ENCODE peak calls at places on chromosomes 3 and 15, in eight cellular contexts. One of them, this sample, is unnamed.

GRCh38 chr15:50765202-50765967 is at the start of gene SPPL2A:
- DNase-seq in activated naive CD4-positive, alpha-beta T cell: peak; percentile 53
- DNase-seq in NCI-H1092 treated with DMSO at 0.1 percent for 48 hours: peak; percentile 74
- DNase-seq in stimulated activated CD4-positive, alpha-beta T cell treated with anti-CD3 and anti-CD28 coated beads, TNF-alpha, amount 100 ng/mL, for 4 hours: peak; percentile 76
- DNase-seq in NCI-H1436 treated with DMSO at 0.1 percent for 48 hours: peak; percentile 11
- DNase-seq in GM12865: peak; percentile 87
- DNase-seq in NAMALWA: peak; percentile 80
- DNase-seq in NCI-H2171 treated with DMSO at 0.1 percent for 48 hours: peak; percentile 88
- DNase-seq in this sample: peak; percentile 44

GRCh38 chr15:51536965-51537574 is 85.5 kb downstream of the DMXL2 start:
- DNase-seq in NCI-H1092 treated with DMSO at 0.1 percent for 48 hours: no peak
- DNase-seq in NAMALWA: peak; percentile 40
- DNase-seq in NCI-H2171 treated with DMSO at 0.1 percent for 48 hours: no peak
- DNase-seq in GM12865: peak; percentile 28
- DNase-seq in activated naive CD4-positive, alpha-beta T cell: no peak
- DNase-seq in NCI-H1436 treated with DMSO at 0.1 percent for 48 hours: no peak
- DNase-seq in stimulated activated CD4-positive, alpha-beta T cell treated with anti-CD3 and anti-CD28 coated beads, TNF-alpha, amount 100 ng/mL, for 4 hours: no peak
- DNase-seq in this sample: no peak

GRCh38 chr3:149314807-149315578 is 18.4 kb downstream of the TM4SF18 start:
- DNase-seq in NCI-H1092 treated with DMSO at 0.1 percent for 48 hours: no peak
- DNase-seq in NCI-H2171 treated with DMSO at 0.1 percent for 48 hours: no peak
- DNase-seq in NAMALWA: no peak
- DNase-seq in NCI-H1436 treated with DMSO at 0.1 percent for 48 hours: no peak
- DNase-seq in activated naive CD4-positive, alpha-beta T cell: no peak
- DNase-seq in stimulated activated CD4-positive, alpha-beta T cell treated with anti-CD3 and anti-CD28 coated beads, TNF-alpha, amount 100 ng/mL, for 4 hours: no peak
- DNase-seq in GM12865: no peak
- DNase-seq in this sample: no peak

GRCh38 chr3:103271575-103271974 is 836.8 kb downstream of the ZPLD1 start:
- DNase-seq in NCI-H2171 treated with DMSO at 0.1 percent for 48 hours: no peak
- DNase-seq in GM12865: no peak
- DNase-seq in NCI-H1092 treated with DMSO at 0.1 percent for 48 hours: no peak
- DNase-seq in NCI-H1436 treated with DMSO at 0.1 percent for 48 hours: no peak
- DNase-seq in stimulated activated CD4-positive, alpha-beta T cell treated with anti-CD3 and anti-CD28 coated beads, TNF-alpha, amount 100 ng/mL, for 4 hours: no peak
- DNase-seq in activated naive CD4-positive, alpha-beta T cell: no peak
- DNase-seq in NAMALWA: no peak
- DNase-seq in this sample: no peak

GRCh38 chr3:100032262-100032661 is 82.0 kb downstream of the FILIP1L start:
- DNase-seq in NCI-H1436 treated with DMSO at 0.1 percent for 48 hours: no peak
- DNase-seq in activated naive CD4-positive, alpha-beta T cell: no peak
- DNase-seq in NCI-H2171 treated with DMSO at 0.1 percent for 48 hours: peak; percentile 88
- DNase-seq in NCI-H1092 treated with DMSO at 0.1 percent for 48 hours: no peak
- DNase-seq in stimulated activated CD4-positive, alpha-beta T cell treated with anti-CD3 and anti-CD28 coated beads, TNF-alpha, amount 100 ng/mL, for 4 hours: no peak
- DNase-seq in GM12865: peak; percentile 11
- DNase-seq in NAMALWA: no peak
- DNase-seq in this sample: peak; percentile 86

GRCh38 chr15:86162172-86162591 is 82.5 kb downstream of the AGBL1 start:
- DNase-seq in NCI-H1092 treated with DMSO at 0.1 percent for 48 hours: no peak
- DNase-seq in stimulated activated CD4-positive, alpha-beta T cell treated with anti-CD3 and anti-CD28 coated beads, TNF-alpha, amount 100 ng/mL, for 4 hours: no peak
- DNase-seq in NCI-H1436 treated with DMSO at 0.1 percent for 48 hours: no peak
- DNase-seq in NAMALWA: no peak
- DNase-seq in NCI-H2171 treated with DMSO at 0.1 percent for 48 hours: no peak
- DNase-seq in GM12865: no peak
- DNase-seq in activated naive CD4-positive, alpha-beta T cell: no peak
- DNase-seq in this sample: peak; percentile 5

GRCh38 chr3:107001635-107002034 is 375.6 kb upstream of the CCDC54 start:
- DNase-seq in NCI-H2171 treated with DMSO at 0.1 percent for 48 hours: no peak
- DNase-seq in stimulated activated CD4-positive, alpha-beta T cell treated with anti-CD3 and anti-CD28 coated beads, TNF-alpha, amount 100 ng/mL, for 4 hours: no peak
- DNase-seq in activated naive CD4-positive, alpha-beta T cell: no peak
- DNase-seq in NCI-H1436 treated with DMSO at 0.1 percent for 48 hours: no peak
- DNase-seq in NAMALWA: no peak
- DNase-seq in GM12865: no peak
- DNase-seq in NCI-H1092 treated with DMSO at 0.1 percent for 48 hours: no peak
- DNase-seq in this sample: no peak

GRCh38 chr3:47542614-47543173 is 29.2 kb upstream of the ELP6 start:
- DNase-seq in NCI-H1092 treated with DMSO at 0.1 percent for 48 hours: no peak
- DNase-seq in GM12865: no peak
- DNase-seq in activated naive CD4-positive, alpha-beta T cell: no peak
- DNase-seq in stimulated activated CD4-positive, alpha-beta T cell treated with anti-CD3 and anti-CD28 coated beads, TNF-alpha, amount 100 ng/mL, for 4 hours: no peak
- DNase-seq in NCI-H1436 treated with DMSO at 0.1 percent for 48 hours: no peak
- DNase-seq in NCI-H2171 treated with DMSO at 0.1 percent for 48 hours: no peak
- DNase-seq in NAMALWA: no peak
- DNase-seq in this sample: no peak

GRCh38 chr3:63855333-63855940 is 8.2 kb downstream of the THOC7 start:
- DNase-seq in NCI-H1436 treated with DMSO at 0.1 percent for 48 hours: no peak
- DNase-seq in activated naive CD4-positive, alpha-beta T cell: no peak
- DNase-seq in NCI-H2171 treated with DMSO at 0.1 percent for 48 hours: no peak
- DNase-seq in NAMALWA: no peak
- DNase-seq in GM12865: no peak
- DNase-seq in stimulated activated CD4-positive, alpha-beta T cell treated with anti-CD3 and anti-CD28 coated beads, TNF-alpha, amount 100 ng/mL, for 4 hours: no peak
- DNase-seq in NCI-H1092 treated with DMSO at 0.1 percent for 48 hours: no peak
- DNase-seq in this sample: no peak

GRCh38 chr15:66498501-66499386 is 1.2 kb upstream of the SNAPC5 start:
- DNase-seq in NCI-H1092 treated with DMSO at 0.1 percent for 48 hours: no peak
- DNase-seq in NAMALWA: peak; percentile 75
- DNase-seq in NCI-H1436 treated with DMSO at 0.1 percent for 48 hours: no peak
- DNase-seq in stimulated activated CD4-positive, alpha-beta T cell treated with anti-CD3 and anti-CD28 coated beads, TNF-alpha, amount 100 ng/mL, for 4 hours: no peak
- DNase-seq in activated naive CD4-positive, alpha-beta T cell: no peak
- DNase-seq in GM12865: peak; percentile 47
- DNase-seq in NCI-H2171 treated with DMSO at 0.1 percent for 48 hours: peak; percentile 36
- DNase-seq in this sample: peak; percentile 24

GRCh38 chr3:148742127-148742526 is 44.4 kb downstream of the AGTR1 start:
- DNase-seq in NCI-H1436 treated with DMSO at 0.1 percent for 48 hours: no peak
- DNase-seq in stimulated activated CD4-positive, alpha-beta T cell treated with anti-CD3 and anti-CD28 coated beads, TNF-alpha, amount 100 ng/mL, for 4 hours: no peak
- DNase-seq in activated naive CD4-positive, alpha-beta T cell: no peak
- DNase-seq in NAMALWA: no peak
- DNase-seq in NCI-H1092 treated with DMSO at 0.1 percent for 48 hours: no peak
- DNase-seq in NCI-H2171 treated with DMSO at 0.1 percent for 48 hours: no peak
- DNase-seq in GM12865: no peak
- DNase-seq in this sample: no peak

GRCh38 chr3:139660269-139660668 is 17.5 kb downstream of the NMNAT3 start:
- DNase-seq in NCI-H2171 treated with DMSO at 0.1 percent for 48 hours: no peak
- DNase-seq in activated naive CD4-positive, alpha-beta T cell: no peak
- DNase-seq in NCI-H1436 treated with DMSO at 0.1 percent for 48 hours: no peak
- DNase-seq in GM12865: no peak
- DNase-seq in stimulated activated CD4-positive, alpha-beta T cell treated with anti-CD3 and anti-CD28 coated beads, TNF-alpha, amount 100 ng/mL, for 4 hours: no peak
- DNase-seq in NAMALWA: no peak
- DNase-seq in NCI-H1092 treated with DMSO at 0.1 percent for 48 hours: no peak
- DNase-seq in this sample: no peak

GRCh38 chr3:160076519-160076918 is 87.9 kb downstream of the IL12A start:
- DNase-seq in NCI-H2171 treated with DMSO at 0.1 percent for 48 hours: no peak
- DNase-seq in GM12865: no peak
- DNase-seq in NCI-H1092 treated with DMSO at 0.1 percent for 48 hours: no peak
- DNase-seq in NCI-H1436 treated with DMSO at 0.1 percent for 48 hours: no peak
- DNase-seq in stimulated activated CD4-positive, alpha-beta T cell treated with anti-CD3 and anti-CD28 coated beads, TNF-alpha, amount 100 ng/mL, for 4 hours: no peak
- DNase-seq in NAMALWA: no peak
- DNase-seq in activated naive CD4-positive, alpha-beta T cell: no peak
- DNase-seq in this sample: no peak

GRCh38 chr3:4826237-4827100 is 152.8 kb upstream of the BHLHE40 start:
- DNase-seq in NCI-H1092 treated with DMSO at 0.1 percent for 48 hours: peak; percentile 46
- DNase-seq in GM12865: no peak
- DNase-seq in NAMALWA: no peak
- DNase-seq in NCI-H1436 treated with DMSO at 0.1 percent for 48 hours: no peak
- DNase-seq in NCI-H2171 treated with DMSO at 0.1 percent for 48 hours: no peak
- DNase-seq in activated naive CD4-positive, alpha-beta T cell: no peak
- DNase-seq in stimulated activated CD4-positive, alpha-beta T cell treated with anti-CD3 and anti-CD28 coated beads, TNF-alpha, amount 100 ng/mL, for 4 hours: no peak
- DNase-seq in this sample: no peak

GRCh38 chr3:171606151-171606751 is 146.0 kb upstream of the TNIK start:
- DNase-seq in stimulated activated CD4-positive, alpha-beta T cell treated with anti-CD3 and anti-CD28 coated beads, TNF-alpha, amount 100 ng/mL, for 4 hours: no peak
- DNase-seq in NCI-H1436 treated with DMSO at 0.1 percent for 48 hours: no peak
- DNase-seq in activated naive CD4-positive, alpha-beta T cell: no peak
- DNase-seq in GM12865: no peak
- DNase-seq in NCI-H1092 treated with DMSO at 0.1 percent for 48 hours: no peak
- DNase-seq in NAMALWA: no peak
- DNase-seq in NCI-H2171 treated with DMSO at 0.1 percent for 48 hours: no peak
- DNase-seq in this sample: no peak

GRCh38 chr3:122893282-122893681 is 98.4 kb downstream of the SLC49A4 start:
- DNase-seq in GM12865: peak; percentile 41
- DNase-seq in stimulated activated CD4-positive, alpha-beta T cell treated with anti-CD3 and anti-CD28 coated beads, TNF-alpha, amount 100 ng/mL, for 4 hours: no peak
- DNase-seq in NCI-H1436 treated with DMSO at 0.1 percent for 48 hours: no peak
- DNase-seq in NAMALWA: no peak
- DNase-seq in NCI-H2171 treated with DMSO at 0.1 percent for 48 hours: no peak
- DNase-seq in activated naive CD4-positive, alpha-beta T cell: no peak
- DNase-seq in NCI-H1092 treated with DMSO at 0.1 percent for 48 hours: no peak
- DNase-seq in this sample: no peak

GRCh38 chr3:167318996-167319615 is 61.0 kb downstream of the ZBBX start:
- DNase-seq in NCI-H1436 treated with DMSO at 0.1 percent for 48 hours: no peak
- DNase-seq in GM12865: no peak
- DNase-seq in NCI-H2171 treated with DMSO at 0.1 percent for 48 hours: no peak
- DNase-seq in stimulated activated CD4-positive, alpha-beta T cell treated with anti-CD3 and anti-CD28 coated beads, TNF-alpha, amount 100 ng/mL, for 4 hours: no peak
- DNase-seq in NAMALWA: no peak
- DNase-seq in activated naive CD4-positive, alpha-beta T cell: no peak
- DNase-seq in NCI-H1092 treated with DMSO at 0.1 percent for 48 hours: no peak
- DNase-seq in this sample: no peak

GRCh38 chr3:125207949-125208568 is 4.5 kb downstream of the SLC12A8 start:
- DNase-seq in NAMALWA: no peak
- DNase-seq in NCI-H1092 treated with DMSO at 0.1 percent for 48 hours: no peak
- DNase-seq in NCI-H1436 treated with DMSO at 0.1 percent for 48 hours: no peak
- DNase-seq in activated naive CD4-positive, alpha-beta T cell: no peak
- DNase-seq in NCI-H2171 treated with DMSO at 0.1 percent for 48 hours: no peak
- DNase-seq in GM12865: no peak
- DNase-seq in stimulated activated CD4-positive, alpha-beta T cell treated with anti-CD3 and anti-CD28 coated beads, TNF-alpha, amount 100 ng/mL, for 4 hours: no peak
- DNase-seq in this sample: no peak

GRCh38 chr3:136949708-136950107 is 8.1 kb upstream of the IL20RB start:
- DNase-seq in GM12865: no peak
- DNase-seq in NCI-H1092 treated with DMSO at 0.1 percent for 48 hours: no peak
- DNase-seq in stimulated activated CD4-positive, alpha-beta T cell treated with anti-CD3 and anti-CD28 coated beads, TNF-alpha, amount 100 ng/mL, for 4 hours: no peak
- DNase-seq in NAMALWA: peak; percentile 26
- DNase-seq in NCI-H1436 treated with DMSO at 0.1 percent for 48 hours: no peak
- DNase-seq in activated naive CD4-positive, alpha-beta T cell: no peak
- DNase-seq in NCI-H2171 treated with DMSO at 0.1 percent for 48 hours: no peak
- DNase-seq in this sample: no peak

GRCh38 chr15:26378304-26378703 is 394.6 kb downstream of the GABRB3 start:
- DNase-seq in stimulated activated CD4-positive, alpha-beta T cell treated with anti-CD3 and anti-CD28 coated beads, TNF-alpha, amount 100 ng/mL, for 4 hours: no peak
- DNase-seq in NCI-H2171 treated with DMSO at 0.1 percent for 48 hours: no peak
- DNase-seq in NCI-H1436 treated with DMSO at 0.1 percent for 48 hours: no peak
- DNase-seq in GM12865: no peak
- DNase-seq in activated naive CD4-positive, alpha-beta T cell: no peak
- DNase-seq in NCI-H1092 treated with DMSO at 0.1 percent for 48 hours: no peak
- DNase-seq in NAMALWA: no peak
- DNase-seq in this sample: no peak

GRCh38 chr3:122392868-122393844 is 9.2 kb downstream of the FAM162A start:
- DNase-seq in NCI-H1436 treated with DMSO at 0.1 percent for 48 hours: no peak
- DNase-seq in NCI-H2171 treated with DMSO at 0.1 percent for 48 hours: peak; percentile 57
- DNase-seq in NAMALWA: peak; percentile 70
- DNase-seq in stimulated activated CD4-positive, alpha-beta T cell treated with anti-CD3 and anti-CD28 coated beads, TNF-alpha, amount 100 ng/mL, for 4 hours: no peak
- DNase-seq in GM12865: peak; percentile 65
- DNase-seq in activated naive CD4-positive, alpha-beta T cell: no peak
- DNase-seq in NCI-H1092 treated with DMSO at 0.1 percent for 48 hours: peak; percentile 24
- DNase-seq in this sample: peak; percentile 15